ENCODE peak calls at places on chromosomes 7 and 10, in five cellular contexts. L, V, C, E and U are unnamed samples.

GRCh38 chr7:2162959-2163358 is 69.8 kb downstream of the MAD1L1 start:
- DNase-seq in L (no peak), V (no peak), C (no peak), E (no peak), U (no peak)

GRCh38 chr7:87369216-87369615 is 23.8 kb downstream of the CROT start:
- DNase-seq in L (no peak), V (peak; percentile 65), C (no peak), E (no peak), U (no peak)

GRCh38 chr7:52723606-52724005 is 311.8 kb upstream of the POM121L12 start:
- DNase-seq in L (no peak), V (no peak), C (no peak), E (no peak), U (no peak)

GRCh38 chr7:18174996-18175395 is 147.3 kb upstream of the PRPS1L1 start:
- DNase-seq in L (no peak), V (no peak), C (no peak), E (no peak), U (no peak)

GRCh38 chr10:349081-349480 is 213.8 kb downstream of the ZMYND11 start:
- DNase-seq in L (no peak), V (peak; percentile 38), C (no peak), E (no peak), U (no peak)

GRCh38 chr10:49112851-49113250 is 2.5 kb downstream of the VSTM4 start:
- DNase-seq in L (no peak), V (no peak), C (no peak), E (no peak), U (no peak)

GRCh38 chr10:119616879-119617580 is 20.3 kb upstream of the TIAL1 start:
- DNase-seq in L (no peak), V (no peak), C (no peak), E (no peak), U (no peak)

GRCh38 chr7:151895008-151895661 is 18.2 kb upstream of the PRKAG2 start:
- DNase-seq in L (no peak), V (peak; percentile 42), C (no peak), E (no peak), U (no peak)

GRCh38 chr7:14195079-14195478 is 205.6 kb upstream of the ETV1 start:
- DNase-seq in L (no peak), V (no peak), C (no peak), E (no peak), U (no peak)